ENCODE peak calls at places on chromosomes 16 and 17, in five cellular contexts. I, V, A, R and Y are unnamed samples.

GRCh38 chr16:2015117-2015946 is 4.3 kb upstream of the NPW start:
- DNase-seq in I (no peak), V (no peak), A (no peak), R (peak), Y (no peak)

GRCh38 chr16:30997887-30998711 is 12.3 kb downstream of the STX1B start:
- DNase-seq in I (no peak), V (no peak), A (no peak), R (peak), Y (no peak)

GRCh38 chr17:8581002-8581658 is 49.4 kb downstream of the MYH10 start:
- DNase-seq in I (peak), V (no peak), A (peak), R (no peak), Y (no peak)

GRCh38 chr17:48297825-48298224 is 132.2 kb downstream of the SKAP1 start:
- DNase-seq in I (no peak), V (no peak), A (no peak), R (no peak), Y (no peak)

GRCh38 chr17:61574542-61575351 is 16.3 kb downstream of the NACA2 start:
- DNase-seq in I (no peak), V (peak), A (peak), R (peak), Y (peak)

GRCh38 chr16:50259334-50260205 is 6.8 kb upstream of the ADCY7 start:
- DNase-seq in I (no peak), V (no peak), A (peak), R (no peak), Y (no peak)

GRCh38 chr16:3171855-3172593 is 16.0 kb upstream of the OR1F1 start:
- DNase-seq in I (no peak), V (peak), A (peak), R (peak), Y (peak)

GRCh38 chr17:81681672-81682071 is 1.9 kb downstream of the ARL16 start:
- DNase-seq in I (no peak), V (no peak), A (no peak), R (no peak), Y (no peak)

GRCh38 chr16:22652463-22652845 is 141.8 kb downstream of the NPIPB5 start:
- DNase-seq in I (no peak), V (no peak), A (no peak), R (no peak), Y (no peak)

GRCh38 chr17:66354472-66354871 is 52.1 kb downstream of the PRKCA start:
- DNase-seq in I (no peak), V (no peak), A (no peak), R (no peak), Y (no peak)

GRCh38 chr17:38324141-38324540 is 19.6 kb downstream of the GPR179 start:
- DNase-seq in I (no peak), V (no peak), A (peak), R (no peak), Y (no peak)

GRCh38 chr16:73126453-73126853 is 78.5 kb upstream of the ZFHX3 start:
- DNase-seq in I (no peak), V (no peak), A (no peak), R (peak), Y (no peak)

GRCh38 chr16:49639739-49640388 is 216.0 kb downstream of the ZNF423 start:
- DNase-seq in I (no peak), V (no peak), A (peak), R (peak), Y (peak)

GRCh38 chr17:67068999-67069398 is 24.6 kb downstream of the CACNG1 start:
- DNase-seq in I (no peak), V (no peak), A (no peak), R (no peak), Y (no peak)

GRCh38 chr17:52756739-52757138 is 598.2 kb upstream of the CA10 start:
- DNase-seq in I (no peak), V (no peak), A (no peak), R (no peak), Y (no peak)

GRCh38 chr17:79097226-79098055 is 22.8 kb downstream of the ENGASE start:
- DNase-seq in I (no peak), V (no peak), A (peak), R (no peak), Y (no peak)

GRCh38 chr17:42680331-42680808 is 1.3 kb downstream of the CCR10 start:
- DNase-seq in I (no peak), V (peak), A (no peak), R (no peak), Y (no peak)

GRCh38 chr17:32285770-32286517 is 20.3 kb downstream of the RHBDL3 start:
- DNase-seq in I (no peak), V (no peak), A (no peak), R (no peak), Y (no peak)

GRCh38 chr17:63275318-63275967 is 170.7 kb downstream of the CYB561 start:
- DNase-seq in I (no peak), V (peak), A (no peak), R (peak), Y (peak)

GRCh38 chr17:73187203-73187769 is 5.6 kb upstream of the COG1 start:
- DNase-seq in I (no peak), V (no peak), A (no peak), R (peak), Y (no peak)

GRCh38 chr17:73625006-73625405 is 19.2 kb downstream of the SDK2 start:
- DNase-seq in I (no peak), V (no peak), A (no peak), R (no peak), Y (no peak)

GRCh38 chr17:7083592-7083991 is 3.5 kb upstream of the CLEC10A start:
- DNase-seq in I (no peak), V (no peak), A (no peak), R (no peak), Y (no peak)

GRCh38 chr16:31215287-31216115 is 1.4 kb downstream of the PYDC1 start:
- DNase-seq in I (no peak), V (peak), A (peak), R (peak), Y (peak)

GRCh38 chr16:57807252-57807967 is 5.1 kb upstream of the KIFC3 start:
- DNase-seq in I (no peak), V (no peak), A (no peak), R (no peak), Y (no peak)

GRCh38 chr16:86089986-86090385 is 191.0 kb downstream of the IRF8 start:
- DNase-seq in I (peak), V (no peak), A (no peak), R (no peak), Y (no peak)

GRCh38 chr16:546909-547770 is 13.1 kb upstream of the PRR35 start:
- DNase-seq in I (no peak), V (peak), A (peak), R (no peak), Y (peak)

GRCh38 chr17:59892251-59892848 is 393 bp downstream of the TUBD1 start:
- DNase-seq in I (no peak), V (no peak), A (no peak), R (no peak), Y (peak)

GRCh38 chr16:57284206-57284951 is at the start of gene PLLP:
- DNase-seq in I (no peak), V (peak), A (peak), R (no peak), Y (peak)

GRCh38 chr17:79866791-79867190 is 27.6 kb upstream of the CBX4 start:
- DNase-seq in I (no peak), V (no peak), A (peak), R (no peak), Y (no peak)

GRCh38 chr16:67672739-67673662 is 6.4 kb downstream of the C16orf86 start:
- DNase-seq in I (no peak), V (peak), A (peak), R (peak), Y (peak)

GRCh38 chr17:83012873-83013778 is 66.3 kb upstream of the METRNL start:
- DNase-seq in I (no peak), V (no peak), A (peak), R (no peak), Y (no peak)

GRCh38 chr17:45692661-45693060 is 91.5 kb upstream of the CRHR1 start:
- DNase-seq in I (no peak), V (no peak), A (no peak), R (no peak), Y (no peak)

GRCh38 chr17:32565401-32565800 is 78.6 kb downstream of the CDK5R1 start:
- DNase-seq in I (no peak), V (no peak), A (no peak), R (peak), Y (no peak)

GRCh38 chr17:40319651-40320550 is 10.9 kb downstream of the RARA start:
- DNase-seq in I (no peak), V (no peak), A (peak), R (no peak), Y (no peak)

GRCh38 chr16:80946481-80946880 is 60.2 kb downstream of the CMC2 start:
- DNase-seq in I (no peak), V (no peak), A (no peak), R (no peak), Y (no peak)

GRCh38 chr17:11628374-11628773 is 30.1 kb downstream of the DNAH9 start:
- DNase-seq in I (no peak), V (peak), A (no peak), R (no peak), Y (peak)

GRCh38 chr16:89043636-89044393 is 49.8 kb upstream of the ACSF3 start:
- DNase-seq in I (no peak), V (no peak), A (no peak), R (no peak), Y (no peak)

DNA sequence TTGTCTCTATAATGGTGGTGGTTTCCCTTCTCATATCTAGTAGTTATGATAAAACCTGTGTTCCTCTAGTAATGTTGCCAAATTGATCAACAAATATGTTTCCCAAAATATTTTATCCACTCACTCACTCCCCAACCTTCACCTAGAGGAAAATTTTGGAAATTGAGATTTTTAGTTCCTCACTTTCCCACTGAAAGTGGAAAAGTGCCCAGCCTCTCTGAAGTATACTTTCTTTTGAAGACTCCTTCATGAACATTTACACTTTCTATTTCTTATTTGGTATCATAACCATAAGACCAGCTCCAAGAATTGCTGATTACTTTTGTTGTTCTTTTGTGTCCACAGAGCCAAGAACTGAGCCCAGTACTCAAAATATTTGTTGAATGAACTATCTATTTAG is 5.1 kb upstream of the CENPV start:
- DNase-seq in I (no peak), V (no peak), A (no peak), R (no peak), Y (no peak)
- TF ChIP-seq FOXM1 in I (no peak), V (no peak), A (no peak), R (no peak), Y (no peak)

DNA sequence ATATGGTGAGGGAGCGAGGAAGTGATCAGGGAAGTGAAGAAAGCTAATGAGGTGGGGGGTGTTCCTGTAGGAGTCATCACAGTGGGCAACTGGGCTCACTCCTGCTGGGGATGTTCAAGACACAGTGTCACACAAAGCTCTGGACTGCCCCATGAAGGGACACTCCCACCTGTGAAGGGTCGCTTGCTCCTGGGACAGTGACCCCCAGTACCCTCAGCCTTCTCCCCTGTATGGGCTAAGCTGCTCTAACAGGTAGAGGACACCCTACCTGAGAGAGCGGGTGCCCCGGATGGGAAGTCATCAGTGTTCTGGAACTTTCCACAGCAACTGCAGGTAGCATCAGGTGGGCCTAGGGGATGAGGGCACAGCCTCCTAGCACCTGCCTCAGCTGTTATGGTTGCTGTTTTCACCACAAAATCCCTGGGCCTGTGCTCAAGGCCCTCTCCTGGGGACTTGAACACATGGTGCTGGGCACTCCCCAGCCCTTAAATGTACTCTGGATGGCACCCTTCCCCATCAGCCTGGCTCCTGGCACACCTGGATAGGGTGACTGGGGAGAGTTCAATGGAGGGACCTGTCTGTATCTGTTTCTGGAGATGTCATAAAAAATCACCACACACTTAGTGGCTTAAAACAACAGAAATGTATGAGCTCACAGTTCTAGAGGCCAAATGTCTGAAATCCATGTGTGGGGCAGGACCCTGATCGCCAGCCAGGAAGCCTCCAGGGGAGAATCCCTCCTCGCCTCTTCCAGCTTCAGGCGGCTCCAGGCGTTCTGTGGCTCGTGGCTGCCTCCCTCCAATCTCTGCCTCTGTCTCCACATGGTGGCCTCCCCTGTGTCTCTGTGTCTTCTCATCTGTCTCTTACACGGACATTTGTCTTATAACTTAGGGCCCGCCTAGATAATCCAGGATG is 104.0 kb upstream of the CDH5 start:
- DNase-seq in I (no peak), V (no peak), A (no peak), R (no peak), Y (no peak)
- TF ChIP-seq FOXM1 in I (no peak), V (no peak), A (no peak), R (no peak), Y (no peak)

GRCh38 chr16:66240996-66241395 is 125.5 kb upstream of the CDH5 start:
- DNase-seq in I (no peak), V (no peak), A (no peak), R (no peak), Y (no peak)
- TF ChIP-seq FOXM1 in I (no peak), V (no peak), A (no peak), R (no peak), Y (no peak)

GRCh38 chr16:74297296-74297665 is 667 bp downstream of the PSMD7 start:
- DNase-seq in I (no peak), V (peak), A (peak), R (peak), Y (peak)
- TF ChIP-seq FOXM1 in I (no peak), V (no peak), A (no peak), R (no peak), Y (no peak)

GRCh38 chr17:35291802-35292201 is 48.9 kb downstream of the SLFN5 start:
- DNase-seq in I (no peak), V (no peak), A (no peak), R (no peak), Y (no peak)
- TF ChIP-seq FOXM1 in I (no peak), V (no peak), A (no peak), R (no peak), Y (no peak)